ENCODE peak calls at places on chromosomes 12 and 14, in seven cellular contexts. One of them, this sample, is unnamed.

GRCh38 chr12:5789469-5789968 is 155.5 kb downstream of the ANO2 start:
- DNase-seq in LNCaP clone FGC: no peak
- DNase-seq in ascending aorta: no peak
- DNase-seq in AG10803: peak; percentile 53
- DNase-seq in brain microvascular endothelial cell: no peak
- DNase-seq in cardiac muscle cell: peak; percentile 54
- DNase-seq in endothelial cell: no peak
- DNase-seq in this sample: no peak

GRCh38 chr12:47237751-47238211 is 158.0 kb upstream of the AMIGO2 start:
- DNase-seq in endothelial cell: no peak
- DNase-seq in ascending aorta: no peak
- DNase-seq in AG10803: peak; percentile 63
- DNase-seq in cardiac muscle cell: no peak
- DNase-seq in LNCaP clone FGC: no peak
- DNase-seq in brain microvascular endothelial cell: peak; percentile 24
- DNase-seq in this sample: no peak

GRCh38 chr12:34218193-34219045 is 196.1 kb downstream of the ALG10 start:
- DNase-seq in brain microvascular endothelial cell: peak; percentile 48
- DNase-seq in cardiac muscle cell: no peak
- DNase-seq in AG10803: peak; percentile 40
- DNase-seq in endothelial cell: peak; percentile 28
- DNase-seq in ascending aorta: no peak
- DNase-seq in LNCaP clone FGC: peak; percentile 64
- DNase-seq in this sample: no peak

GRCh38 chr14:55926007-55926406 is 192.2 kb upstream of the PELI2 start:
- DNase-seq in AG10803: no peak
- DNase-seq in ascending aorta: no peak
- DNase-seq in endothelial cell: no peak
- DNase-seq in LNCaP clone FGC: no peak
- DNase-seq in cardiac muscle cell: no peak
- DNase-seq in brain microvascular endothelial cell: no peak
- DNase-seq in this sample: no peak

GRCh38 chr12:75656650-75657049 is 145.2 kb upstream of the KRR1 start:
- DNase-seq in LNCaP clone FGC: no peak
- DNase-seq in brain microvascular endothelial cell: peak; percentile 92
- DNase-seq in AG10803: peak; percentile 97
- DNase-seq in endothelial cell: no peak
- DNase-seq in cardiac muscle cell: no peak
- DNase-seq in ascending aorta: no peak
- DNase-seq in this sample: no peak

GRCh38 chr12:32115404-32116104 is 8.9 kb downstream of the BICD1 start:
- DNase-seq in ascending aorta: peak; percentile 74
- DNase-seq in cardiac muscle cell: no peak
- DNase-seq in LNCaP clone FGC: peak; percentile 84
- DNase-seq in AG10803: peak; percentile 99
- DNase-seq in brain microvascular endothelial cell: peak; percentile 99
- DNase-seq in endothelial cell: no peak
- DNase-seq in this sample: peak; percentile 56

GRCh38 chr12:19894049-19894448 is 454.8 kb downstream of the AEBP2 start:
- DNase-seq in ascending aorta: no peak
- DNase-seq in LNCaP clone FGC: no peak
- DNase-seq in cardiac muscle cell: no peak
- DNase-seq in brain microvascular endothelial cell: no peak
- DNase-seq in endothelial cell: no peak
- DNase-seq in AG10803: peak; percentile 72
- DNase-seq in this sample: no peak

GRCh38 chr12:106147956-106148355 is 9.2 kb upstream of the NUAK1 start:
- DNase-seq in AG10803: no peak
- DNase-seq in endothelial cell: no peak
- DNase-seq in cardiac muscle cell: peak; percentile 49
- DNase-seq in ascending aorta: peak; percentile 53
- DNase-seq in LNCaP clone FGC: peak; percentile 32
- DNase-seq in brain microvascular endothelial cell: no peak
- DNase-seq in this sample: no peak

GRCh38 chr12:117045175-117045997 is 53.8 kb downstream of the TESC start:
- DNase-seq in ascending aorta: no peak
- DNase-seq in LNCaP clone FGC: no peak
- DNase-seq in brain microvascular endothelial cell: no peak
- DNase-seq in cardiac muscle cell: no peak
- DNase-seq in AG10803: no peak
- DNase-seq in endothelial cell: no peak
- DNase-seq in this sample: no peak

GRCh38 chr12:65825573-65826512 is 1.6 kb downstream of the HMGA2 start:
- DNase-seq in endothelial cell: peak; percentile 60
- DNase-seq in cardiac muscle cell: peak; percentile 80
- DNase-seq in LNCaP clone FGC: no peak
- DNase-seq in brain microvascular endothelial cell: no peak
- DNase-seq in ascending aorta: no peak
- DNase-seq in AG10803: peak; percentile 44
- DNase-seq in this sample: peak; percentile 46

GRCh38 chr14:64706119-64706465 is 1.9 kb downstream of the PLEKHG3 start:
- DNase-seq in ascending aorta: no peak
- DNase-seq in LNCaP clone FGC: no peak
- DNase-seq in AG10803: no peak
- DNase-seq in cardiac muscle cell: no peak
- DNase-seq in brain microvascular endothelial cell: no peak
- DNase-seq in endothelial cell: no peak
- DNase-seq in this sample: no peak

GRCh38 chr14:32099473-32099872 is 22.4 kb downstream of the ARHGAP5 start:
- DNase-seq in endothelial cell: no peak
- DNase-seq in LNCaP clone FGC: no peak
- DNase-seq in brain microvascular endothelial cell: no peak
- DNase-seq in cardiac muscle cell: no peak
- DNase-seq in AG10803: no peak
- DNase-seq in ascending aorta: no peak
- DNase-seq in this sample: no peak

GRCh38 chr14:90778468-90779255 is 37.6 kb downstream of the TTC7B start:
- DNase-seq in ascending aorta: no peak
- DNase-seq in cardiac muscle cell: no peak
- DNase-seq in brain microvascular endothelial cell: no peak
- DNase-seq in endothelial cell: no peak
- DNase-seq in AG10803: no peak
- DNase-seq in LNCaP clone FGC: no peak
- DNase-seq in this sample: no peak

GRCh38 chr12:68175566-68176033 is 16.1 kb upstream of the IFNG start:
- DNase-seq in LNCaP clone FGC: no peak
- DNase-seq in brain microvascular endothelial cell: no peak
- DNase-seq in AG10803: no peak
- DNase-seq in endothelial cell: peak; percentile 5
- DNase-seq in ascending aorta: no peak
- DNase-seq in cardiac muscle cell: no peak
- DNase-seq in this sample: no peak

DNA sequence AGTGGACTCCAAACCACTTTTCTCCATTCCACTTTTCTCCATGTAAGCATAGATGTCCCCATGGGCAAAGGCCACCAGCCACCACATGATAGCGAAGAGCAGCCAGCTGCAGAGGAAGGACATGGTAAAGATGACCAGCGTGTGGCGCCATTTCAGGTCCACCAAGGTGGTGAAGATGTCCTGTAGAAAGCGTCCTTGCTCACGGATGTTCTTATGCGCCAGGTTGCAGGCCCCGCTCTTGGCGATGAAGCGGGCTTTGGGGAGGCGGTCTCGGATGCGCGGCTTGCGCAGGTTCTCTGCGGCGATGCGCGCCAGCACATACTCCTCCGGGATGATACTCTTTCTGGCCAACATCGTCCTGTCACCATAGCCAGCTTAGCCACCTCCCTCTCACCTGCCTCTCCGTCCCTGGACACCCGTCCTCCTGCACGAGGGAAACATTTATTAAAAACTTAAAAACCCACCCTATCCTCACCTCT is 1.2 kb downstream of the KCNJ8 start:
- DNase-seq in endothelial cell: peak; percentile 31
- DNase-seq in ascending aorta: no peak
- DNase-seq in brain microvascular endothelial cell: peak; percentile 27
- DNase-seq in cardiac muscle cell: peak; percentile 57
- DNase-seq in AG10803: peak; percentile 4
- DNase-seq in LNCaP clone FGC: no peak
- DNase-seq in this sample: no peak
- TF ChIP-seq CTCF in endothelial cell: peak; percentile 24
- TF ChIP-seq CTCF in ascending aorta: no peak
- TF ChIP-seq CTCF in brain microvascular endothelial cell: peak; percentile 62
- TF ChIP-seq CTCF in cardiac muscle cell: peak; percentile 20
- TF ChIP-seq CTCF in AG10803: peak; percentile 31
- TF ChIP-seq CTCF in LNCaP clone FGC: peak; percentile 21
- TF ChIP-seq CTCF in this sample: no peak

DNA sequence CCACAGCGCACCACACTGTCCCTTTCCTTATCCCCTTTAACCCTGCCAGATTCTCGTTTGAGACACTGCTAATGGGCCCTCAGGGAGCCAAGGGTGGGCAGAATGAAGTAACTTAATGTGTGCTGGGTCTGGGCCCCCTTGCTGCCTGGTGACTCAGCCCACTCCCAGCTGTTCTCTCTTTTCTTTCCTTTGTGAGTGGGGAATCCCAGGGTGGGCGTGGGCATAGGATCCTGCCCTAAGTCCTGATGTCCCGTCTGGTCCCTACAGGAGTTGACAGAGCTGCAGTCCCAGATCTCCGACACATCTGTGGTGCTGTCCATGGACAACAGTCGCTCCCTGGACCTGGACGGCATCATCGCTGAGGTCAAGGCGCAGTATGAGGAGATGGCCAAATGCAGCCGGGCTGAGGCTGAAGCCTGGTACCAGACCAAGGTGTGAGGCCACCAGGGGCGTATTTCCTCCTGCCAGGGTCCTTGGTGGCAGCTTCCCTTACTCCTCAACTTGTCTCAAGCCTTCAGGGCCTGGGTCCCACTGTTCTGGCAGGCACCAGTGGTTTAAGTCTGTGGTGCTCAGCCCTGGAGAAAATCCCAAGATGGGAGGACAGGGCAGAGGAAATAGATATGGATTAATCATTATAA is 8.3 kb downstream of the KRT7 start:
- DNase-seq in cardiac muscle cell: no peak
- DNase-seq in endothelial cell: no peak
- DNase-seq in LNCaP clone FGC: no peak
- DNase-seq in ascending aorta: no peak
- DNase-seq in AG10803: no peak
- DNase-seq in brain microvascular endothelial cell: no peak
- DNase-seq in this sample: no peak
- TF ChIP-seq CTCF in cardiac muscle cell: no peak
- TF ChIP-seq CTCF in endothelial cell: no peak
- TF ChIP-seq CTCF in LNCaP clone FGC: no peak
- TF ChIP-seq CTCF in ascending aorta: no peak
- TF ChIP-seq CTCF in AG10803: no peak
- TF ChIP-seq CTCF in brain microvascular endothelial cell: no peak
- TF ChIP-seq CTCF in this sample: no peak

DNA sequence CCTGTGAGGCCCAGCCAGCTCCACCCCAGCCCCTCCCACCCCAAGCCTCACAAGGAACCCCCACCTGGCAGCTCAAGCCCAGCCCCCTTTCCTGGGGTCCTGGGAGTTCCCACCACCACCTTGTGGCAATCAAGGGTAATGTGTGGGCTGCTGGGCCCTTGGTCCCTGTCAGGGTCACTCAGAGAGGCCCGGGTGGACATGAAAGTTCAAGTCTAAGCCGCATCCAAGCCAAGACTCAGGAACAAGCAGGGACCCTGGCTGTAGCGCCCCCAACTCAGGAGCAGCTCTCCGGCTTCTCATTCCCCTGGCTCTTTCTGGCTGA is 106.4 kb upstream of the C14orf180 start:
- DNase-seq in LNCaP clone FGC: no peak
- DNase-seq in endothelial cell: no peak
- DNase-seq in ascending aorta: no peak
- DNase-seq in brain microvascular endothelial cell: no peak
- DNase-seq in cardiac muscle cell: peak; percentile 21
- DNase-seq in AG10803: no peak
- DNase-seq in this sample: no peak
- TF ChIP-seq CTCF in LNCaP clone FGC: no peak
- TF ChIP-seq CTCF in endothelial cell: no peak
- TF ChIP-seq CTCF in ascending aorta: no peak
- TF ChIP-seq CTCF in brain microvascular endothelial cell: no peak
- TF ChIP-seq CTCF in cardiac muscle cell: no peak
- TF ChIP-seq CTCF in AG10803: no peak
- TF ChIP-seq CTCF in this sample: no peak

DNA sequence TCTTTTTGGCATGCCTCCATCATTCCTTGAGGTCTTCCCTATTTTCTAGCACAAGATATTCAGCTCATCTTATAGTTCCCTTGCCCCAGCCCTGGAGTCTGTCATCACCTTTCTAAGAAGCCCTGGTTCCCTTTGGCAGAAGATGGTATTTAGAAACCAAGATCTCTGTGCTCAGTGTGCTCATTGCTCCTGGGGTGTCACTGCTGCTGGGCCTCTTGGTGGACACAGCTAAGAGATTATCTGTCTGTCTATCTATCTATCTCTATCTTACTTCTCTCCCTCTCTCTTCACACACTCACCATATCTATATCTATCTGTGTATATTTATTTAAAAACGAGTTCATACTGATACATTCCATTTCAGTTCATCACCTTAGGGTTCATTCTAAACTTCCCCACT is 67.2 kb downstream of the DAO start:
- DNase-seq in cardiac muscle cell: no peak
- DNase-seq in brain microvascular endothelial cell: no peak
- DNase-seq in endothelial cell: no peak
- DNase-seq in ascending aorta: no peak
- DNase-seq in LNCaP clone FGC: no peak
- DNase-seq in AG10803: no peak
- DNase-seq in this sample: no peak
- TF ChIP-seq CTCF in cardiac muscle cell: no peak
- TF ChIP-seq CTCF in brain microvascular endothelial cell: no peak
- TF ChIP-seq CTCF in endothelial cell: no peak
- TF ChIP-seq CTCF in ascending aorta: no peak
- TF ChIP-seq CTCF in LNCaP clone FGC: no peak
- TF ChIP-seq CTCF in AG10803: no peak
- TF ChIP-seq CTCF in this sample: no peak

GRCh38 chr14:59570122-59570521 is 6.5 kb downstream of the CCDC175 start:
- DNase-seq in endothelial cell: no peak
- DNase-seq in ascending aorta: no peak
- DNase-seq in cardiac muscle cell: no peak
- DNase-seq in LNCaP clone FGC: no peak
- DNase-seq in brain microvascular endothelial cell: no peak
- DNase-seq in AG10803: no peak
- DNase-seq in this sample: no peak
- TF ChIP-seq CTCF in endothelial cell: no peak
- TF ChIP-seq CTCF in ascending aorta: no peak
- TF ChIP-seq CTCF in cardiac muscle cell: peak; percentile 10
- TF ChIP-seq CTCF in LNCaP clone FGC: peak; percentile 66
- TF ChIP-seq CTCF in brain microvascular endothelial cell: peak; percentile 29
- TF ChIP-seq CTCF in AG10803: no peak
- TF ChIP-seq CTCF in this sample: no peak

GRCh38 chr12:38384816-38385491 is 68.4 kb downstream of the ALG10B start:
- DNase-seq in brain microvascular endothelial cell: no peak
- DNase-seq in endothelial cell: no peak
- DNase-seq in ascending aorta: no peak
- DNase-seq in AG10803: no peak
- DNase-seq in cardiac muscle cell: no peak
- DNase-seq in LNCaP clone FGC: no peak
- DNase-seq in this sample: no peak
- TF ChIP-seq CTCF in brain microvascular endothelial cell: no peak
- TF ChIP-seq CTCF in endothelial cell: peak; percentile 21
- TF ChIP-seq CTCF in ascending aorta: no peak
- TF ChIP-seq CTCF in AG10803: no peak
- TF ChIP-seq CTCF in cardiac muscle cell: no peak
- TF ChIP-seq CTCF in LNCaP clone FGC: peak; percentile 3
- TF ChIP-seq CTCF in this sample: no peak

DNA sequence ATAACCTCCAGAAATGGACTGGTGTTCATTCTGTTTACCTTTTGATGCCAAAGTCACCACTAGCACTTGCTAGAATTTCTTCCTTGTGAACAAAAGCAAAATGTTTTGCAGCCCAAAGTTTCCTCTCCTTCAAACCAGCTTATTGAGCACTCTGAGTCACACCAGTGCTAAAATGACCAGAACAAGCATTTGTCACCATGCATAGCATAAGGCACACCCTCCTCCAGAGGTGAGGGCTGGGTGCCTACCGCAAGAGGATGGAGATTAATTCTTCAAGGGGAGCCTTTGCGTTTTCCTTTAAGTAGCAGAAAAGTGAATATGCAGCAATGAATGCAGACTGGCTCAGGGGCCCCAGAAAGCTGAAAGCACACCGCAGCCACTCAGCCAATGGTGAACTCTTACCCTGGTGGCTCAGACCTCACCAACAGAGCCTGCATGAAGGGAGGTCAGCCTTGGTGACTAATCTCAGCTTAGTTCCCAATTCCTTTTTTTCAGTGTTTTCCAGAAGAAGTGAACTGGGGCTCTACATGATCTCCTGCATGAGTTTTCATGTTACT is 96.1 kb downstream of the PAX9 start:
- DNase-seq in ascending aorta: no peak
- DNase-seq in cardiac muscle cell: no peak
- DNase-seq in AG10803: no peak
- DNase-seq in LNCaP clone FGC: no peak
- DNase-seq in brain microvascular endothelial cell: no peak
- DNase-seq in endothelial cell: no peak
- DNase-seq in this sample: no peak
- TF ChIP-seq CTCF in ascending aorta: no peak
- TF ChIP-seq CTCF in cardiac muscle cell: no peak
- TF ChIP-seq CTCF in AG10803: no peak
- TF ChIP-seq CTCF in LNCaP clone FGC: no peak
- TF ChIP-seq CTCF in brain microvascular endothelial cell: no peak
- TF ChIP-seq CTCF in endothelial cell: no peak
- TF ChIP-seq CTCF in this sample: no peak

This sample was measured in CD14-positive monocyte.